ENCODE peak calls at places on chromosomes 13 and 19, in five cellular contexts. One of them, this sample, is unnamed.
A peak's percentile ranks its signal among the peaks of the same experiment; 100 is the strongest.

GRCh38 chr19:17006579-17006978 is 20.0 kb downstream of the CPAMD8 start:
- ATAC-seq in HCT116: no peak
- ATAC-seq in psoas muscle: no peak
- ATAC-seq in IMR-90: no peak
- ATAC-seq in naive thymus-derived CD4-positive, alpha-beta T cell: no peak
- ATAC-seq in this sample: no peak

GRCh38 chr13:21216332-21216731 is 39.9 kb downstream of the MRPL57 start:
- ATAC-seq in HCT116: no peak
- ATAC-seq in psoas muscle: no peak
- ATAC-seq in IMR-90: peak; percentile 68
- ATAC-seq in naive thymus-derived CD4-positive, alpha-beta T cell: no peak
- ATAC-seq in this sample: no peak

GRCh38 chr13:79741006-79741405 is 260.1 kb downstream of the NDFIP2 start:
- ATAC-seq in HCT116: no peak
- ATAC-seq in psoas muscle: no peak
- ATAC-seq in IMR-90: peak; percentile 73
- ATAC-seq in naive thymus-derived CD4-positive, alpha-beta T cell: no peak
- ATAC-seq in this sample: no peak

GRCh38 chr13:22110368-22110767 is 439.5 kb downstream of the FGF9 start:
- ATAC-seq in HCT116: no peak
- ATAC-seq in psoas muscle: peak; percentile 35
- ATAC-seq in IMR-90: no peak
- ATAC-seq in naive thymus-derived CD4-positive, alpha-beta T cell: no peak
- ATAC-seq in this sample: no peak

GRCh38 chr19:12723383-12723642 is 419 bp downstream of the TNPO2 start:
- ATAC-seq in HCT116: no peak
- ATAC-seq in psoas muscle: no peak
- ATAC-seq in IMR-90: no peak
- ATAC-seq in naive thymus-derived CD4-positive, alpha-beta T cell: no peak
- ATAC-seq in this sample: no peak

GRCh38 chr19:1408300-1409203 is 1.2 kb downstream of the DAZAP1 start:
- ATAC-seq in HCT116: no peak
- ATAC-seq in psoas muscle: no peak
- ATAC-seq in IMR-90: peak; percentile 16
- ATAC-seq in naive thymus-derived CD4-positive, alpha-beta T cell: peak; percentile 2
- ATAC-seq in this sample: no peak

GRCh38 chr19:45097776-45098520 is 5.0 kb downstream of the PPP1R37 start:
- ATAC-seq in HCT116: peak; percentile 66
- ATAC-seq in psoas muscle: peak; percentile 88
- ATAC-seq in IMR-90: peak; percentile 94
- ATAC-seq in naive thymus-derived CD4-positive, alpha-beta T cell: no peak
- ATAC-seq in this sample: peak; percentile 37

GRCh38 chr13:46894534-46894906 is 2.3 kb downstream of the HTR2A start:
- ATAC-seq in HCT116: no peak
- ATAC-seq in psoas muscle: no peak
- ATAC-seq in IMR-90: no peak
- ATAC-seq in naive thymus-derived CD4-positive, alpha-beta T cell: peak; percentile 26
- ATAC-seq in this sample: peak; percentile 48

GRCh38 chr13:50386527-50387123 is 371.4 kb downstream of the KCNRG start:
- ATAC-seq in HCT116: no peak
- ATAC-seq in psoas muscle: peak; percentile 79
- ATAC-seq in IMR-90: peak; percentile 90
- ATAC-seq in naive thymus-derived CD4-positive, alpha-beta T cell: no peak
- ATAC-seq in this sample: no peak

GRCh38 chr19:34241513-34242337 is 12.6 kb upstream of the GARRE1 start:
- ATAC-seq in HCT116: peak; percentile 98
- ATAC-seq in psoas muscle: peak; percentile 48
- ATAC-seq in IMR-90: no peak
- ATAC-seq in naive thymus-derived CD4-positive, alpha-beta T cell: no peak
- ATAC-seq in this sample: no peak

GRCh38 chr19:31974941-31975340 is 370.5 kb upstream of the ZNF507 start:
- ATAC-seq in HCT116: no peak
- ATAC-seq in psoas muscle: no peak
- ATAC-seq in IMR-90: no peak
- ATAC-seq in naive thymus-derived CD4-positive, alpha-beta T cell: no peak
- ATAC-seq in this sample: no peak
- H3K27me3 ChIP-seq in HCT116: no peaks in the 10 kb centered on the region
- H3K27me3 ChIP-seq in psoas muscle: no peaks in the 10 kb centered on the region
- H3K27me3 ChIP-seq in IMR-90: no peaks in the 10 kb centered on the region
- H3K27me3 ChIP-seq in naive thymus-derived CD4-positive, alpha-beta T cell: no peaks in the 10 kb centered on the region
- H3K27me3 ChIP-seq in this sample: no peaks in the 10 kb centered on the region

DNA sequence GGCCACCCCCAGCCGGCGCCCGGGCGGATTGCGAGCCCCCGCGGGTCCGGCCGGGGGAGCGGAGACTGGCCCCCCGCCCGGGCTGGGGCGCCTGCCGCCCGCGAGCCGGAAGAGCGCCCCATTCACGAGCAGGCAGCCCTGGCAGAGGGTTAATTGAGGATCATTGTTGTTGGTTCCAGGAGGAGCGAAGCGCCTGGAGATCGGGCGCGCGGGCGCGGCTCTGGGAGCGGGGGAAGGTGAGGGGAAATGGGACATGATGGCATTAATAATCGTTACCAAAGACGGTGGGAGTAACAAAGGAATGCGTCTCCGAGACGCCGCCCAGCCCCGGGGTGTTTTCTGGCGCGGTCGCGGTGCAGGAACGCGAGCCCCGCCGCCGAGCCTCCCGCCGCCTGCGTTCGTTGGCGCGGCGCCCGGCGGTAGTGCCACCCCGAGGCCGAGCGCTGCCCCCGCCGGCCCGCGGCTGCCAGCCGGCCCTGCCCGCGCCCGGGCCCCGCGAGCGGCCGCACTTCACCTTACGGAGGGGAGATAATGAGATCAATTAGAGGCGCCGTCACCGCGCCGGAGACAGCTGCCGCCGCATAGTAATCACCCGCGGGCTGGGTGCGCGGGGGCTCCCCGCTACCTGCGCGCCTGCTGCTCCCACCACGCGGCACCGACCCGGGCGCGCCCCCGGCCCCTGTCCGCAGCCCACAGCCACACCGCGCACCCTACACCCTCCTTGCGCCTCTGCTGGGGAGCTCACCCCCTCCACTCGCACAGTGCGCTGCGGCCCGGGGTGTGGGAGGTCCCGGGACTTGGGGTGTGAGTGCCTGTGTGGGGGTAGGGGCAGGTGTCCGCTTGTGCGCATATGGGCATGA is 2.8 kb downstream of the ZNF536 start:
- ATAC-seq in HCT116: no peak
- ATAC-seq in psoas muscle: no peak
- ATAC-seq in IMR-90: no peak
- ATAC-seq in naive thymus-derived CD4-positive, alpha-beta T cell: no peak
- ATAC-seq in this sample: no peak
- H3K27me3 ChIP-seq in HCT116: peaks cover 10% of the 10 kb centered on the region
- H3K27me3 ChIP-seq in psoas muscle: peaks cover 45% of the 10 kb centered on the region
- H3K27me3 ChIP-seq in IMR-90: no peaks in the 10 kb centered on the region
- H3K27me3 ChIP-seq in naive thymus-derived CD4-positive, alpha-beta T cell: no peaks in the 10 kb centered on the region
- H3K27me3 ChIP-seq in this sample: peaks cover 74% of the 10 kb centered on the region

GRCh38 chr13:74320282-74320681 is 186.1 kb upstream of the KLF12 start:
- ATAC-seq in HCT116: no peak
- ATAC-seq in psoas muscle: no peak
- ATAC-seq in IMR-90: no peak
- ATAC-seq in naive thymus-derived CD4-positive, alpha-beta T cell: no peak
- ATAC-seq in this sample: no peak

GRCh38 chr13:74316531-74316930 is 182.3 kb upstream of the KLF12 start:
- ATAC-seq in HCT116: no peak
- ATAC-seq in psoas muscle: no peak
- ATAC-seq in IMR-90: no peak
- ATAC-seq in naive thymus-derived CD4-positive, alpha-beta T cell: no peak
- ATAC-seq in this sample: no peak
- H3K27me3 ChIP-seq in HCT116: no peaks in the 10 kb centered on the region
- H3K27me3 ChIP-seq in psoas muscle: no peaks in the 10 kb centered on the region
- H3K27me3 ChIP-seq in IMR-90: no peaks in the 10 kb centered on the region
- H3K27me3 ChIP-seq in naive thymus-derived CD4-positive, alpha-beta T cell: no peaks in the 10 kb centered on the region
- H3K27me3 ChIP-seq in this sample: no peaks in the 10 kb centered on the region

DNA sequence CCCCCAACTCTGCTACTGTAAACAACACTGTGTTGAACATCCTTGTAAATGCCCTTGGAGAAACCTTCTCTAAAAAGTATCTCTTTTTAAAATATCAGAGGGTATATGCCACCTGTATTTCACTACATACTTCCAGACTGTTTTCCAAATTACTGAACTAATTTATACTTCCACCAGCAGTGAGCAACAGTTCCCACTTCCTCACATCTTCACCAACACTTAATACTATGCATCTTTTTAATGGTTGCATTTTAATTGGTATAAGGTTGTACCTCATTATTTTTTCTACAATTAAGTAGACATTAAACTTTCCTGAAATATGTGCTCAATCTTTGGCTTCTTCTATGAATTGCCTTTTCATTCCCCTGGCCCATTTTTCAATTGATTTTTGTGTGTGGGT is 21.8 kb downstream of the CLEC4M start:
- ATAC-seq in HCT116: no peak
- ATAC-seq in psoas muscle: no peak
- ATAC-seq in IMR-90: no peak
- ATAC-seq in naive thymus-derived CD4-positive, alpha-beta T cell: no peak
- ATAC-seq in this sample: no peak
- H3K27me3 ChIP-seq in HCT116: peaks cover 6% of the 10 kb centered on the region
- H3K27me3 ChIP-seq in psoas muscle: peaks cover 36% of the 10 kb centered on the region
- H3K27me3 ChIP-seq in IMR-90: peaks cover 44% of the 10 kb centered on the region
- H3K27me3 ChIP-seq in naive thymus-derived CD4-positive, alpha-beta T cell: peaks cover 3% of the 10 kb centered on the region
- H3K27me3 ChIP-seq in this sample: peaks cover 95% of the 10 kb centered on the region

DNA sequence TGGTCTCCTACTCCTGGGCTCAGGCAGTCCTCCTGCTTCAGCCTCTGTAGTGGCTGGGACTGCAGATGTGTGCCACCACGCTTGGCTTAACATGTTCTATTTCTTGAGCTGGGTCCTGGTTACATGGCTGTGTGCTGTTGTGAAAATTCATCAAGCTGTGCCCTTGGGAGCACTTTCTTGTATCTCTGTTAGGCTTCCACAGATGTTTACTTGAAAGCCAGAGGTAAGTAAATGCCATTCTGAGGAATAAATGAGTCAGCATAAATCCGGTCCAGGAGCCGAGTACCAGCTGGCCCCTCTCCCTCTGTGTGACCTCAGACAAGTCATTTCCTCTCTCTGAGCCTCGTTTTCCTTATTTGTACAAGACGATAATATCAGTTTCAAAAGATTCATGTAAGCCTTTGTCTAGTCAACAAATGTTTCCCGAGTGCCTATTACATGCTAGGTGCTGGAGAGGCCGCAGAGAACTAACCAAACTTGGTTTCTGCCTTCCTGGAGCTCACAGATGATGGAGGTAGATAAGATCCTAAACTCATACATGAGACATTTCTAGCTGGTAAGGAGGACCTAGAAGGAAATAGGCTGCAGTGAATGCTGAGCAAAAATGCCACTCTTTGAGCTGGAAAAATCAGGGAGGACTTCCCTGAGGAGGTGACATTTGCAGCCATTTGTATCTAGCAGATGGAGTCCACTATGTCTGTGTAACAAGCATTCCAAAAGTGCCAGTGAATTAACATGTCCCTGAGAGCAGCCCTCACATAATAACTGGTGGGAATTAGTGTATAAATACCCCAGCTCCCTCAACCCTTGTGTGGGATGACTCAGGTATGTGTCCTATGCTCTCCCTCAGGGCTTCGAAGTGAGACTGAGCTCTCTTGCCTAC is 2.7 kb upstream of the RASAL3 start:
- ATAC-seq in HCT116: no peak
- ATAC-seq in psoas muscle: no peak
- ATAC-seq in IMR-90: peak; percentile 37
- ATAC-seq in naive thymus-derived CD4-positive, alpha-beta T cell: peak; percentile 42
- ATAC-seq in this sample: no peak
- H3K27me3 ChIP-seq in HCT116: no peaks in the 10 kb centered on the region
- H3K27me3 ChIP-seq in psoas muscle: peaks cover 38% of the 10 kb centered on the region
- H3K27me3 ChIP-seq in IMR-90: peaks cover 26% of the 10 kb centered on the region
- H3K27me3 ChIP-seq in naive thymus-derived CD4-positive, alpha-beta T cell: no peaks in the 10 kb centered on the region
- H3K27me3 ChIP-seq in this sample: peaks cover 97% of the 10 kb centered on the region

DNA sequence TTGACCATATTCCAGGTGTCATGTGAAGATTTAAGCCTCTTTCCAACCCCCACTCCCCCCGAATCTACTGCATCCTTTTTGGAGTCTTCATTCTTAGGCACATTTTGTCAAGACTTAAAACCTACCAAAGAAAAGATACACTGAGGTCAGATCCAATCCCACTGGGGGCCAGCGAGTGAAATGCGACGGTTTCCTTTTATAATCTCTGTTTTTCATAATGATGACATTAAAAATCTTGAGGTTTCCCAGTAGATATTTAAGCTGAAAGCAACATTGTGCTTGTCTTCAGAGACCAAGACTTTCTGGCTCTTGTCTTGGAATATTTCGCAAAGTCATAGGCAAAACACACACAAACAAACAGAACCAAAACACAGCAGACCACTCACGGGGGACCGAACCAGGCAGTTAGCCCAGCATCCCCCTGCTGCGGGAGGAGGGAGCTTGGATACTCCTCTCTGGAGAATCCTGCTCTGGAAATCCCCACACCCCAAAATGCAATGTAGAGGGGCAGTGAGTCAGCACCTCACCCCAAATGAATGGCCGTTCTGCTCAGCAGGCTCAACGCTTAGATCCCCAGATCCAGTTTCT is 521 bp upstream of the GAS6 start:
- ATAC-seq in HCT116: peak; percentile 16
- ATAC-seq in psoas muscle: no peak
- ATAC-seq in IMR-90: no peak
- ATAC-seq in naive thymus-derived CD4-positive, alpha-beta T cell: no peak
- ATAC-seq in this sample: no peak
- H3K27me3 ChIP-seq in HCT116: no peaks in the 10 kb centered on the region
- H3K27me3 ChIP-seq in psoas muscle: no peaks in the 10 kb centered on the region
- H3K27me3 ChIP-seq in IMR-90: no peaks in the 10 kb centered on the region
- H3K27me3 ChIP-seq in naive thymus-derived CD4-positive, alpha-beta T cell: peaks cover 17% of the 10 kb centered on the region
- H3K27me3 ChIP-seq in this sample: no peaks in the 10 kb centered on the region

GRCh38 chr19:40506099-40506498 is 39.3 kb downstream of the SPTBN4 start:
- ATAC-seq in HCT116: no peak
- ATAC-seq in psoas muscle: no peak
- ATAC-seq in IMR-90: no peak
- ATAC-seq in naive thymus-derived CD4-positive, alpha-beta T cell: no peak
- ATAC-seq in this sample: no peak
- H3K27me3 ChIP-seq in HCT116: no peaks in the 10 kb centered on the region
- H3K27me3 ChIP-seq in psoas muscle: peaks cover 4% of the 10 kb centered on the region
- H3K27me3 ChIP-seq in IMR-90: peaks cover 34% of the 10 kb centered on the region
- H3K27me3 ChIP-seq in naive thymus-derived CD4-positive, alpha-beta T cell: no peaks in the 10 kb centered on the region
- H3K27me3 ChIP-seq in this sample: peaks cover 2% of the 10 kb centered on the region

DNA sequence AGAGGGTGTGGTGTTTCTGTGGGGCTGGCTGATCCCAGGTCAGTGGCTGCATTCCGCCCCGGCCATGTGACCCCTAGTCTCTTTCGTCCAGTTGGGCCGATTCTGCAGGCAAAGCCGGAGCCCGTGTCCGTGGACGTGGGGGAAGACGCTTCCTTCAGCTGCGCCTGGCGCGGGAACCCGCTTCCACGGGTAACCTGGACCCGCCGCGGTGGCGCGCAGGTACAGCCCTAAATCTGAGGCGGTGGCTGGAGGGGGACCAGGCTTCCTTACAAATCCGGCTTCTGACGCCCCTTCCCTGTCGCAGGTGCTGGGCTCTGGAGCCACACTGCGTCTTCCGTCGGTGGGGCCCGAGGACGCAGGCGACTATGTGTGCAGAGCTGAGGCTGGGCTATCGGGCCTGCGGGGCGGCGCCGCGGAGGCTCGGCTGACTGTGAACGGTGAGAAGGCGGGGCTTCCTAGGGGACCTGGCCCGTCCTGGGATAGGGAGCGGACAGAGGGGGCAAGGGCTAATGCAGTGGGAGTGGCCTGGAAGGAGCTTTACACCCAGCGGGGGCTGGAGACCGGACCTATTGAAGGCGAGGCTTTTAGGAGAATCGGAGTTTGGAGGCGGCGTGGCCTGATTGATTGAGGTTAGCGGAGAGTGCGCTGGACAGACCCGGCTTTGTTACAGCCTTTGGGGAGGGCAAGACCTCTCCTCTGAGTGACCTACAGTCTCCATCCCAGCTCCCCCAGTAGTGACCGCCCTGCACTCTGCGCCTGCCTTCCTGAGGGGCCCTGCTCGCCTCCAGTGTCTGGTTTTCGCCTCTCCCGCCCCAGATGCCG is 4.3 kb downstream of the KIRREL2 start:
- ATAC-seq in HCT116: peak; percentile 96
- ATAC-seq in psoas muscle: no peak
- ATAC-seq in IMR-90: no peak
- ATAC-seq in naive thymus-derived CD4-positive, alpha-beta T cell: no peak
- ATAC-seq in this sample: no peak
- H3K27me3 ChIP-seq in HCT116: no peaks in the 10 kb centered on the region
- H3K27me3 ChIP-seq in psoas muscle: peaks cover 79% of the 10 kb centered on the region
- H3K27me3 ChIP-seq in IMR-90: peaks cover 73% of the 10 kb centered on the region
- H3K27me3 ChIP-seq in naive thymus-derived CD4-positive, alpha-beta T cell: no peaks in the 10 kb centered on the region
- H3K27me3 ChIP-seq in this sample: peaks cover 77% of the 10 kb centered on the region

This sample was measured in gastroesophageal sphincter.